ENCODE peak calls at places on chromosome 13, in nine cellular contexts. D, Y, O, A, R, H, L, E and C are unnamed samples.

GRCh38 chr13:51584731-51585191 is 499 bp downstream of the WDFY2 start:
- DNase-seq in Y (peak), O (peak), A (peak), H (no peak), E (peak), D (no peak), L (peak), R (peak), C (no peak)

GRCh38 chr13:40963927-40964326 is 55.2 kb downstream of the ELF1 start:
- DNase-seq in E (peak), L (peak), Y (no peak), R (no peak), O (peak), H (no peak), D (no peak), A (peak), C (no peak)

GRCh38 chr13:43911283-43911682 is 31.6 kb downstream of the LACC1 start:
- DNase-seq in E (no peak), Y (no peak), D (no peak), R (no peak), H (no peak), O (no peak), A (no peak), L (no peak), C (no peak)

GRCh38 chr13:95301947-95302386 is 716 bp upstream of the ABCC4 start:
- DNase-seq in R (no peak), E (no peak), H (no peak), O (no peak), Y (no peak), D (no peak), L (no peak), A (no peak), C (no peak)

GRCh38 chr13:74264333-74264732 is 130.1 kb upstream of the KLF12 start:
- DNase-seq in D (no peak), R (no peak), E (no peak), L (no peak), H (no peak), Y (no peak), O (no peak), A (no peak), C (no peak)

GRCh38 chr13:100789968-100790367 is 115.4 kb upstream of the TMTC4 start:
- DNase-seq in D (no peak), Y (no peak), A (no peak), L (no peak), R (no peak), E (no peak), O (no peak), H (no peak), C (no peak)

GRCh38 chr13:69997061-69997460 is 110.6 kb upstream of the ATXN8OS start:
- DNase-seq in O (no peak), A (no peak), L (no peak), R (no peak), E (no peak), H (no peak), Y (no peak), D (no peak), C (no peak)

GRCh38 chr13:31898383-31899071 is 133.0 kb upstream of the FRY start:
- DNase-seq in R (no peak), L (no peak), H (no peak), A (no peak), D (no peak), E (no peak), Y (no peak), O (no peak), C (no peak)

GRCh38 chr13:71030789-71031188 is 836.2 kb downstream of the DACH1 start:
- DNase-seq in H (no peak), A (no peak), E (no peak), R (no peak), Y (no peak), D (no peak), L (no peak), O (no peak), C (no peak)

GRCh38 chr13:23949200-23949599 is 51.9 kb upstream of the C1QTNF9B start:
- DNase-seq in Y (no peak), E (no peak), H (no peak), A (no peak), O (no peak), L (no peak), D (no peak), R (no peak), C (no peak)

GRCh38 chr13:113002206-113002821 is 33.3 kb downstream of the MCF2L start:
- DNase-seq in Y (no peak), A (no peak), R (no peak), O (peak), L (no peak), H (no peak), E (no peak), D (no peak), C (no peak)

GRCh38 chr13:74715718-74716117 is 581.5 kb upstream of the KLF12 start:
- DNase-seq in L (no peak), H (no peak), R (no peak), Y (no peak), D (no peak), E (no peak), O (peak), A (no peak), C (no peak)

GRCh38 chr13:97296740-97297139 is 74.6 kb downstream of the MBNL2 start:
- DNase-seq in H (no peak), L (no peak), O (no peak), E (peak), D (no peak), R (no peak), A (no peak), Y (no peak), C (no peak)

GRCh38 chr13:47415048-47415447 is 518.2 kb upstream of the HTR2A start:
- DNase-seq in D (no peak), H (no peak), L (no peak), R (no peak), E (no peak), A (no peak), O (no peak), Y (no peak), C (no peak)

GRCh38 chr13:33524086-33524485 is 238.5 kb upstream of the STARD13 start:
- DNase-seq in L (peak), R (no peak), D (no peak), A (no peak), O (peak), Y (no peak), H (no peak), E (no peak), C (no peak)

GRCh38 chr13:110593430-110594130 is 21.8 kb upstream of the NAXD start:
- DNase-seq in A (peak), O (peak), R (no peak), H (no peak), Y (peak), L (peak), D (peak), E (peak), C (peak)

GRCh38 chr13:99312493-99312883 is 5.3 kb upstream of the GPR183 start:
- DNase-seq in R (no peak), O (peak), H (no peak), D (peak), E (no peak), A (peak), Y (no peak), L (peak), C (peak)

GRCh38 chr13:33751151-33751550 is 66.8 kb upstream of the RFC3 start:
- DNase-seq in Y (no peak), A (no peak), D (no peak), H (no peak), R (no peak), E (no peak), L (peak), O (peak), C (no peak)

GRCh38 chr13:40672310-40673060 is 6.0 kb upstream of the FOXO1 start:
- DNase-seq in E (peak), L (peak), H (no peak), Y (no peak), D (no peak), O (peak), R (no peak), A (no peak), C (no peak)

GRCh38 chr13:69565334-69565733 is 542.3 kb upstream of the ATXN8OS start:
- DNase-seq in E (peak), R (no peak), A (peak), L (peak), H (no peak), O (peak), D (no peak), Y (no peak), C (no peak)

GRCh38 chr13:85819513-85819912 is 20.3 kb upstream of the SLITRK6 start:
- DNase-seq in A (no peak), H (no peak), R (no peak), L (no peak), O (no peak), D (no peak), E (no peak), Y (no peak), C (no peak)

GRCh38 chr13:72379581-72379980 is 347.8 kb downstream of the MZT1 start:
- DNase-seq in D (no peak), O (no peak), H (no peak), A (no peak), Y (no peak), L (peak), E (no peak), R (no peak), C (no peak)

GRCh38 chr13:45055198-45055901 is 65.0 kb upstream of the GTF2F2 start:
- DNase-seq in Y (peak), H (no peak), D (peak), O (peak), R (peak), E (peak), A (peak), L (peak), C (no peak)

GRCh38 chr13:35871561-35871960 is 259.6 kb downstream of the DCLK1 start:
- DNase-seq in L (no peak), H (no peak), D (no peak), O (no peak), A (no peak), Y (no peak), R (no peak), E (no peak), C (no peak)

GRCh38 chr13:45511310-45512147 is 46.8 kb downstream of the COG3 start:
- DNase-seq in L (peak), Y (peak), R (no peak), O (peak), E (peak), D (peak), A (peak), H (no peak), C (no peak)

GRCh38 chr13:25886438-25887214 is 165.2 kb downstream of the SHISA2 start:
- DNase-seq in Y (no peak), R (no peak), A (peak), D (no peak), L (peak), H (no peak), O (peak), E (no peak), C (no peak)